ENCODE peak calls at places on chromosomes 16 and 17, in ten cellular contexts. U, K, L, V, F, S, J, W, O and R are unnamed samples.
A peak's percentile ranks its signal among the peaks of the same experiment; 100 is the strongest.

GRCh38 chr17:66737524-66737923 is 97.4 kb upstream of the CACNG5 start:
- DNase-seq in U (peak; percentile 56), K (peak; percentile 46), L (no peak), V (peak; percentile 36), F (no peak), S (peak; percentile 47), J (no peak), W (no peak), O (no peak), R (no peak)

GRCh38 chr17:40871316-40871715 is 4.3 kb upstream of the KRT12 start:
- DNase-seq in U (no peak), K (no peak), L (no peak), V (no peak), F (no peak), S (no peak), J (no peak), W (no peak), O (no peak), R (no peak)

GRCh38 chr16:79401782-79402181 is 198.8 kb downstream of the MAF start:
- DNase-seq in U (no peak), K (no peak), L (no peak), V (no peak), F (no peak), S (no peak), J (no peak), W (no peak), O (no peak), R (no peak)

GRCh38 chr16:58196898-58197313 is 1.0 kb downstream of the CSNK2A2 start:
- DNase-seq in U (peak; percentile 69), K (no peak), L (no peak), V (no peak), F (no peak), S (no peak), J (no peak), W (no peak), O (no peak), R (no peak)

GRCh38 chr16:23504076-23504452 is 6.2 kb downstream of the GGA2 start:
- DNase-seq in U (peak; percentile 87), K (no peak), L (peak; percentile 78), V (no peak), F (no peak), S (no peak), J (no peak), W (no peak), O (no peak), R (peak; percentile 64)

GRCh38 chr16:25747160-25747758 is 55.5 kb downstream of the HS3ST4 start:
- DNase-seq in U (no peak), K (peak; percentile 89), L (no peak), V (peak; percentile 50), F (no peak), S (no peak), J (no peak), W (peak; percentile 20), O (peak; percentile 37), R (peak; percentile 9)

GRCh38 chr17:3641717-3642486 is 5.3 kb downstream of the CTNS start:
- DNase-seq in U (no peak), K (no peak), L (no peak), V (no peak), F (no peak), S (no peak), J (no peak), W (peak; percentile 17), O (no peak), R (no peak)

GRCh38 chr16:76123966-76124365 is 153.2 kb upstream of the CNTNAP4 start:
- DNase-seq in U (no peak), K (no peak), L (no peak), V (no peak), F (no peak), S (no peak), J (no peak), W (no peak), O (no peak), R (no peak)

GRCh38 chr16:85521737-85522042 is 91.4 kb upstream of the GSE1 start:
- DNase-seq in U (no peak), K (no peak), L (no peak), V (no peak), F (no peak), S (no peak), J (no peak), W (no peak), O (no peak), R (no peak)

GRCh38 chr17:52419256-52419655 is 260.7 kb upstream of the CA10 start:
- DNase-seq in U (no peak), K (no peak), L (no peak), V (no peak), F (no peak), S (no peak), J (no peak), W (no peak), O (no peak), R (no peak)

GRCh38 chr17:58786586-58787295 is 31.1 kb downstream of the PPM1E start:
- DNase-seq in U (peak; percentile 54), K (no peak), L (no peak), V (no peak), F (no peak), S (peak; percentile 77), J (no peak), W (no peak), O (no peak), R (no peak)

GRCh38 chr16:20023190-20023589 is 50.5 kb downstream of the GPR139 start:
- DNase-seq in U (peak; percentile 1), K (peak; percentile 46), L (no peak), V (peak; percentile 35), F (no peak), S (peak; percentile 0), J (no peak), W (no peak), O (peak; percentile 15), R (peak; percentile 13)

GRCh38 chr16:68297908-68298307 is 12.8 kb downstream of the SLC7A6OS start:
- DNase-seq in U (peak; percentile 30), K (no peak), L (no peak), V (no peak), F (no peak), S (no peak), J (no peak), W (no peak), O (no peak), R (no peak)

GRCh38 chr17:49887744-49888360 is 40.0 kb upstream of the TAC4 start:
- DNase-seq in U (no peak), K (no peak), L (no peak), V (no peak), F (no peak), S (no peak), J (no peak), W (no peak), O (no peak), R (no peak)

GRCh38 chr17:43003542-43004172 is 2.9 kb upstream of the IFI35 start:
- DNase-seq in U (peak; percentile 77), K (no peak), L (no peak), V (no peak), F (no peak), S (no peak), J (no peak), W (no peak), O (no peak), R (no peak)
- TF ChIP-seq CTCF in U (no peak), K (no peak), L (no peak), V (no peak), F (no peak), S (no peak), J (no peak), W (no peak), O (no peak), R (no peak)

GRCh38 chr17:57606111-57606875 is 138.8 kb downstream of the CCDC182 start:
- DNase-seq in U (no peak), K (no peak), L (no peak), V (no peak), F (no peak), S (no peak), J (no peak), W (no peak), O (no peak), R (no peak)

GRCh38 chr17:57603541-57603940 is 141.6 kb downstream of the CCDC182 start:
- DNase-seq in U (no peak), K (no peak), L (no peak), V (no peak), F (no peak), S (no peak), J (no peak), W (no peak), O (no peak), R (peak; percentile 13)

GRCh38 chr17:57603978-57604377 is 141.1 kb downstream of the CCDC182 start:
- DNase-seq in U (no peak), K (no peak), L (no peak), V (no peak), F (no peak), S (no peak), J (no peak), W (no peak), O (no peak), R (peak; percentile 81)

GRCh38 chr17:57605734-57606105 is 139.4 kb downstream of the CCDC182 start:
- DNase-seq in U (no peak), K (no peak), L (no peak), V (no peak), F (no peak), S (no peak), J (no peak), W (no peak), O (no peak), R (no peak)

GRCh38 chr17:57604771-57605733 is 140.0 kb downstream of the CCDC182 start:
- DNase-seq in U (no peak), K (peak; percentile 20), L (no peak), V (no peak), F (no peak), S (peak; percentile 29), J (no peak), W (no peak), O (no peak), R (peak; percentile 78)
- TF ChIP-seq CTCF in U (no peak), K (no peak), L (no peak), V (no peak), F (no peak), S (no peak), J (no peak), W (no peak), O (no peak), R (no peak)

GRCh38 chr16:73853968-73854367 is 442.6 kb upstream of the PSMD7 start:
- DNase-seq in U (no peak), K (no peak), L (no peak), V (no peak), F (no peak), S (no peak), J (no peak), W (no peak), O (no peak), R (no peak)
- TF ChIP-seq CTCF in U (no peak), K (no peak), L (no peak), V (no peak), F (no peak), S (no peak), J (no peak), W (no peak), O (no peak), R (no peak)

DNA sequence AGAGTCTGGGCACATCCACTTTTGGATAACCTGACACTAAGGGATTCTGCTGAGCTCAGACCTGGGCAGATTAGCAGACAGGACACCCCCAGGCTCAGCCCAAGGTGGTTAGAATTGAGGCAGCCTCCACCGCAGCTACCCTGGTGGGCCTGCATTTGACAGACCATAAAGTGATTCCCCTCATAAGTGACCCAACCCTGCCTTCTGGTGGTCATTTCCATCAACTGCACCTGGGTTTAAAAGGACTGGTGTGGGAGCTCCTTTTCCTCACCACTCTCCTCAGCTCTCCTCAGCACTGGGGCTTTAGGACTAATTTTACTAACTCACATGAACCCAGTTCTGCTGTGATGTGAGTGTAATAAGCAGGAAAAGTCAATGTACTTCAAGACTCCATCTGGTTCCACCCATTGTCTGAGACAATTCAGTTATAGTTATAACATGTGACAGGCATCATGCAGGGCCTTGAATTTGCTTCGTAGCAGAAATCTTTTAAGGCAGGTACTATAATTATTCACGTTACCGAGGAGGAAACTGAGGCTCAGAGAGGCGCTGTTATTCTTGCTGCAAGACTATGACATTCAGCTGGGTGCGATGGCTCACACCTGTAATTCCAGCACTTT is 42.5 kb downstream of the MYH3 start:
- DNase-seq in U (peak; percentile 71), K (peak; percentile 72), L (no peak), V (peak; percentile 77), F (no peak), S (peak; percentile 30), J (no peak), W (peak; percentile 41), O (peak; percentile 61), R (peak; percentile 46)
- TF ChIP-seq CTCF in U (peak; percentile 94), K (peak; percentile 84), L (no peak), V (peak; percentile 91), F (peak; percentile 57), S (peak; percentile 79), J (peak; percentile 82), W (peak; percentile 69), O (peak; percentile 84), R (peak; percentile 74)